ENCODE peak calls at places on chromosomes 6 and 20, in seven cellular contexts. One of them, this sample, is unnamed.

GRCh38 chr6:32906539-32906938 is 34.3 kb downstream of the HLA-DMB start:
- DNase-seq in activated T-cell treated with anti-CD3 and anti-CD28 coated beads, Interleukin-2, amount 50 U/mL, for 72 hours: no peak
- DNase-seq in iPS-NIHi11: no peak
- DNase-seq in GM12892: no peak
- DNase-seq in stomach: no peak
- DNase-seq in stimulated activated CD4-positive, alpha-beta T cell treated with anti-CD3 and anti-CD28 coated beads, Interleukin-4, amount 100 ng/mL, for 1 hour: no peak
- DNase-seq in CD4-positive, alpha-beta T cell: no peak
- DNase-seq in this sample: no peak

GRCh38 chr6:170174771-170175643 is 115.9 kb downstream of the DLL1 start:
- DNase-seq in activated T-cell treated with anti-CD3 and anti-CD28 coated beads, Interleukin-2, amount 50 U/mL, for 72 hours: no peak
- DNase-seq in iPS-NIHi11: peak
- DNase-seq in GM12892: no peak
- DNase-seq in stomach: no peak
- DNase-seq in stimulated activated CD4-positive, alpha-beta T cell treated with anti-CD3 and anti-CD28 coated beads, Interleukin-4, amount 100 ng/mL, for 1 hour: no peak
- DNase-seq in CD4-positive, alpha-beta T cell: no peak
- DNase-seq in this sample: no peak

GRCh38 chr20:19992996-19993908 is 23.9 kb upstream of the NAA20 start:
- DNase-seq in activated T-cell treated with anti-CD3 and anti-CD28 coated beads, Interleukin-2, amount 50 U/mL, for 72 hours: no peak
- DNase-seq in iPS-NIHi11: peak
- DNase-seq in GM12892: no peak
- DNase-seq in stomach: no peak
- DNase-seq in stimulated activated CD4-positive, alpha-beta T cell treated with anti-CD3 and anti-CD28 coated beads, Interleukin-4, amount 100 ng/mL, for 1 hour: no peak
- DNase-seq in CD4-positive, alpha-beta T cell: no peak
- DNase-seq in this sample: no peak

GRCh38 chr6:15317934-15318902 is 72.3 kb downstream of the JARID2 start:
- DNase-seq in activated T-cell treated with anti-CD3 and anti-CD28 coated beads, Interleukin-2, amount 50 U/mL, for 72 hours: peak
- DNase-seq in iPS-NIHi11: peak
- DNase-seq in GM12892: no peak
- DNase-seq in stomach: no peak
- DNase-seq in stimulated activated CD4-positive, alpha-beta T cell treated with anti-CD3 and anti-CD28 coated beads, Interleukin-4, amount 100 ng/mL, for 1 hour: no peak
- DNase-seq in CD4-positive, alpha-beta T cell: no peak
- DNase-seq in this sample: no peak

GRCh38 chr20:20466341-20466879 is 98.5 kb downstream of the INSM1 start:
- DNase-seq in activated T-cell treated with anti-CD3 and anti-CD28 coated beads, Interleukin-2, amount 50 U/mL, for 72 hours: peak
- DNase-seq in iPS-NIHi11: no peak
- DNase-seq in GM12892: no peak
- DNase-seq in stomach: no peak
- DNase-seq in stimulated activated CD4-positive, alpha-beta T cell treated with anti-CD3 and anti-CD28 coated beads, Interleukin-4, amount 100 ng/mL, for 1 hour: no peak
- DNase-seq in CD4-positive, alpha-beta T cell: no peak
- DNase-seq in this sample: no peak

GRCh38 chr6:66496659-66497058 is 789.6 kb upstream of the EYS start:
- DNase-seq in activated T-cell treated with anti-CD3 and anti-CD28 coated beads, Interleukin-2, amount 50 U/mL, for 72 hours: no peak
- DNase-seq in iPS-NIHi11: peak
- DNase-seq in GM12892: no peak
- DNase-seq in stomach: no peak
- DNase-seq in stimulated activated CD4-positive, alpha-beta T cell treated with anti-CD3 and anti-CD28 coated beads, Interleukin-4, amount 100 ng/mL, for 1 hour: no peak
- DNase-seq in CD4-positive, alpha-beta T cell: no peak
- DNase-seq in this sample: no peak

GRCh38 chr6:87155920-87156600 is 695 bp downstream of the ZNF292 start:
- DNase-seq in activated T-cell treated with anti-CD3 and anti-CD28 coated beads, Interleukin-2, amount 50 U/mL, for 72 hours: peak
- DNase-seq in iPS-NIHi11: peak
- DNase-seq in GM12892: no peak
- DNase-seq in stomach: peak
- DNase-seq in stimulated activated CD4-positive, alpha-beta T cell treated with anti-CD3 and anti-CD28 coated beads, Interleukin-4, amount 100 ng/mL, for 1 hour: peak
- DNase-seq in CD4-positive, alpha-beta T cell: peak
- DNase-seq in this sample: no peak

GRCh38 chr20:4038047-4038459 is 22.7 kb upstream of the RNF24 start:
- DNase-seq in activated T-cell treated with anti-CD3 and anti-CD28 coated beads, Interleukin-2, amount 50 U/mL, for 72 hours: peak
- DNase-seq in iPS-NIHi11: peak
- DNase-seq in GM12892: peak
- DNase-seq in stomach: peak
- DNase-seq in stimulated activated CD4-positive, alpha-beta T cell treated with anti-CD3 and anti-CD28 coated beads, Interleukin-4, amount 100 ng/mL, for 1 hour: peak
- DNase-seq in CD4-positive, alpha-beta T cell: peak
- DNase-seq in this sample: no peak

GRCh38 chr20:36098364-36098763 is 56.2 kb upstream of the EPB41L1 start:
- DNase-seq in activated T-cell treated with anti-CD3 and anti-CD28 coated beads, Interleukin-2, amount 50 U/mL, for 72 hours: no peak
- DNase-seq in iPS-NIHi11: no peak
- DNase-seq in GM12892: no peak
- DNase-seq in stomach: peak
- DNase-seq in stimulated activated CD4-positive, alpha-beta T cell treated with anti-CD3 and anti-CD28 coated beads, Interleukin-4, amount 100 ng/mL, for 1 hour: no peak
- DNase-seq in CD4-positive, alpha-beta T cell: no peak
- DNase-seq in this sample: no peak

GRCh38 chr6:85111481-85112001 is 338.3 kb upstream of the NT5E start:
- DNase-seq in activated T-cell treated with anti-CD3 and anti-CD28 coated beads, Interleukin-2, amount 50 U/mL, for 72 hours: no peak
- DNase-seq in iPS-NIHi11: no peak
- DNase-seq in GM12892: no peak
- DNase-seq in stomach: no peak
- DNase-seq in stimulated activated CD4-positive, alpha-beta T cell treated with anti-CD3 and anti-CD28 coated beads, Interleukin-4, amount 100 ng/mL, for 1 hour: no peak
- DNase-seq in CD4-positive, alpha-beta T cell: no peak
- DNase-seq in this sample: no peak

GRCh38 chr6:52155791-52156576 is 30.2 kb upstream of the IL17A start:
- DNase-seq in activated T-cell treated with anti-CD3 and anti-CD28 coated beads, Interleukin-2, amount 50 U/mL, for 72 hours: no peak
- DNase-seq in iPS-NIHi11: no peak
- DNase-seq in GM12892: no peak
- DNase-seq in stomach: no peak
- DNase-seq in stimulated activated CD4-positive, alpha-beta T cell treated with anti-CD3 and anti-CD28 coated beads, Interleukin-4, amount 100 ng/mL, for 1 hour: no peak
- DNase-seq in CD4-positive, alpha-beta T cell: no peak
- DNase-seq in this sample: peak

GRCh38 chr6:155084431-155085123 is 89.5 kb downstream of the TIAM2 start:
- DNase-seq in activated T-cell treated with anti-CD3 and anti-CD28 coated beads, Interleukin-2, amount 50 U/mL, for 72 hours: no peak
- DNase-seq in iPS-NIHi11: no peak
- DNase-seq in GM12892: no peak
- DNase-seq in stomach: no peak
- DNase-seq in stimulated activated CD4-positive, alpha-beta T cell treated with anti-CD3 and anti-CD28 coated beads, Interleukin-4, amount 100 ng/mL, for 1 hour: no peak
- DNase-seq in CD4-positive, alpha-beta T cell: no peak
- DNase-seq in this sample: no peak

GRCh38 chr20:18166939-18167338 is 29.3 kb downstream of the KAT14 start:
- DNase-seq in activated T-cell treated with anti-CD3 and anti-CD28 coated beads, Interleukin-2, amount 50 U/mL, for 72 hours: no peak
- DNase-seq in iPS-NIHi11: no peak
- DNase-seq in GM12892: no peak
- DNase-seq in stomach: no peak
- DNase-seq in stimulated activated CD4-positive, alpha-beta T cell treated with anti-CD3 and anti-CD28 coated beads, Interleukin-4, amount 100 ng/mL, for 1 hour: no peak
- DNase-seq in CD4-positive, alpha-beta T cell: no peak
- DNase-seq in this sample: no peak

GRCh38 chr6:158698876-158699440 is 49.1 kb downstream of the SYTL3 start:
- DNase-seq in activated T-cell treated with anti-CD3 and anti-CD28 coated beads, Interleukin-2, amount 50 U/mL, for 72 hours: peak
- DNase-seq in iPS-NIHi11: no peak
- DNase-seq in GM12892: no peak
- DNase-seq in stomach: no peak
- DNase-seq in stimulated activated CD4-positive, alpha-beta T cell treated with anti-CD3 and anti-CD28 coated beads, Interleukin-4, amount 100 ng/mL, for 1 hour: no peak
- DNase-seq in CD4-positive, alpha-beta T cell: no peak
- DNase-seq in this sample: no peak

GRCh38 chr6:33621396-33622388 is 570 bp downstream of the ITPR3 start:
- DNase-seq in activated T-cell treated with anti-CD3 and anti-CD28 coated beads, Interleukin-2, amount 50 U/mL, for 72 hours: peak
- DNase-seq in iPS-NIHi11: peak
- DNase-seq in GM12892: peak
- DNase-seq in stomach: peak
- DNase-seq in stimulated activated CD4-positive, alpha-beta T cell treated with anti-CD3 and anti-CD28 coated beads, Interleukin-4, amount 100 ng/mL, for 1 hour: peak
- DNase-seq in CD4-positive, alpha-beta T cell: peak
- DNase-seq in this sample: no peak

GRCh38 chr6:73722318-73723060 is 26.5 kb downstream of the CD109 start:
- DNase-seq in activated T-cell treated with anti-CD3 and anti-CD28 coated beads, Interleukin-2, amount 50 U/mL, for 72 hours: peak
- DNase-seq in iPS-NIHi11: no peak
- DNase-seq in GM12892: no peak
- DNase-seq in stomach: no peak
- DNase-seq in stimulated activated CD4-positive, alpha-beta T cell treated with anti-CD3 and anti-CD28 coated beads, Interleukin-4, amount 100 ng/mL, for 1 hour: no peak
- DNase-seq in CD4-positive, alpha-beta T cell: no peak
- DNase-seq in this sample: no peak

GRCh38 chr6:158609455-158610155 is 34.9 kb downstream of the DYNLT1 start:
- DNase-seq in activated T-cell treated with anti-CD3 and anti-CD28 coated beads, Interleukin-2, amount 50 U/mL, for 72 hours: no peak
- DNase-seq in iPS-NIHi11: no peak
- DNase-seq in GM12892: no peak
- DNase-seq in stomach: no peak
- DNase-seq in stimulated activated CD4-positive, alpha-beta T cell treated with anti-CD3 and anti-CD28 coated beads, Interleukin-4, amount 100 ng/mL, for 1 hour: no peak
- DNase-seq in CD4-positive, alpha-beta T cell: no peak
- DNase-seq in this sample: no peak

GRCh38 chr20:51116765-51117686 is 94.1 kb upstream of the KCNG1 start:
- DNase-seq in activated T-cell treated with anti-CD3 and anti-CD28 coated beads, Interleukin-2, amount 50 U/mL, for 72 hours: no peak
- DNase-seq in iPS-NIHi11: no peak
- DNase-seq in GM12892: no peak
- DNase-seq in stomach: no peak
- DNase-seq in stimulated activated CD4-positive, alpha-beta T cell treated with anti-CD3 and anti-CD28 coated beads, Interleukin-4, amount 100 ng/mL, for 1 hour: no peak
- DNase-seq in CD4-positive, alpha-beta T cell: no peak
- DNase-seq in this sample: no peak

GRCh38 chr6:3848380-3848779 is 793 bp upstream of the FAM50B start:
- DNase-seq in activated T-cell treated with anti-CD3 and anti-CD28 coated beads, Interleukin-2, amount 50 U/mL, for 72 hours: no peak
- DNase-seq in iPS-NIHi11: no peak
- DNase-seq in GM12892: no peak
- DNase-seq in stomach: no peak
- DNase-seq in stimulated activated CD4-positive, alpha-beta T cell treated with anti-CD3 and anti-CD28 coated beads, Interleukin-4, amount 100 ng/mL, for 1 hour: no peak
- DNase-seq in CD4-positive, alpha-beta T cell: no peak
- DNase-seq in this sample: no peak

GRCh38 chr6:63249875-63250482 is 38.7 kb downstream of the FKBP1C start:
- DNase-seq in activated T-cell treated with anti-CD3 and anti-CD28 coated beads, Interleukin-2, amount 50 U/mL, for 72 hours: no peak
- DNase-seq in iPS-NIHi11: no peak
- DNase-seq in GM12892: no peak
- DNase-seq in stomach: no peak
- DNase-seq in stimulated activated CD4-positive, alpha-beta T cell treated with anti-CD3 and anti-CD28 coated beads, Interleukin-4, amount 100 ng/mL, for 1 hour: no peak
- DNase-seq in CD4-positive, alpha-beta T cell: no peak
- DNase-seq in this sample: no peak

GRCh38 chr6:143400258-143401059 is 50.0 kb downstream of the ADAT2 start:
- DNase-seq in activated T-cell treated with anti-CD3 and anti-CD28 coated beads, Interleukin-2, amount 50 U/mL, for 72 hours: no peak
- DNase-seq in iPS-NIHi11: no peak
- DNase-seq in GM12892: no peak
- DNase-seq in stomach: peak
- DNase-seq in stimulated activated CD4-positive, alpha-beta T cell treated with anti-CD3 and anti-CD28 coated beads, Interleukin-4, amount 100 ng/mL, for 1 hour: no peak
- DNase-seq in CD4-positive, alpha-beta T cell: no peak
- DNase-seq in this sample: no peak

GRCh38 chr6:41190791-41191190 is 10.2 kb downstream of the TREML2 start:
- DNase-seq in activated T-cell treated with anti-CD3 and anti-CD28 coated beads, Interleukin-2, amount 50 U/mL, for 72 hours: no peak
- DNase-seq in iPS-NIHi11: no peak
- DNase-seq in GM12892: no peak
- DNase-seq in stomach: no peak
- DNase-seq in stimulated activated CD4-positive, alpha-beta T cell treated with anti-CD3 and anti-CD28 coated beads, Interleukin-4, amount 100 ng/mL, for 1 hour: no peak
- DNase-seq in CD4-positive, alpha-beta T cell: no peak
- DNase-seq in this sample: no peak

GRCh38 chr6:150697515-150697914 is 97.8 kb downstream of the PLEKHG1 start:
- DNase-seq in activated T-cell treated with anti-CD3 and anti-CD28 coated beads, Interleukin-2, amount 50 U/mL, for 72 hours: no peak
- DNase-seq in iPS-NIHi11: no peak
- DNase-seq in GM12892: no peak
- DNase-seq in stomach: no peak
- DNase-seq in stimulated activated CD4-positive, alpha-beta T cell treated with anti-CD3 and anti-CD28 coated beads, Interleukin-4, amount 100 ng/mL, for 1 hour: no peak
- DNase-seq in CD4-positive, alpha-beta T cell: no peak
- DNase-seq in this sample: no peak

GRCh38 chr6:25960689-25961088 is 1.9 kb upstream of the TRIM38 start:
- DNase-seq in activated T-cell treated with anti-CD3 and anti-CD28 coated beads, Interleukin-2, amount 50 U/mL, for 72 hours: peak
- DNase-seq in iPS-NIHi11: no peak
- DNase-seq in GM12892: no peak
- DNase-seq in stomach: no peak
- DNase-seq in stimulated activated CD4-positive, alpha-beta T cell treated with anti-CD3 and anti-CD28 coated beads, Interleukin-4, amount 100 ng/mL, for 1 hour: peak
- DNase-seq in CD4-positive, alpha-beta T cell: no peak
- DNase-seq in this sample: no peak

GRCh38 chr6:96939019-96939805 is 14.7 kb downstream of the KLHL32 start:
- DNase-seq in activated T-cell treated with anti-CD3 and anti-CD28 coated beads, Interleukin-2, amount 50 U/mL, for 72 hours: peak
- DNase-seq in iPS-NIHi11: no peak
- DNase-seq in GM12892: no peak
- DNase-seq in stomach: no peak
- DNase-seq in stimulated activated CD4-positive, alpha-beta T cell treated with anti-CD3 and anti-CD28 coated beads, Interleukin-4, amount 100 ng/mL, for 1 hour: no peak
- DNase-seq in CD4-positive, alpha-beta T cell: no peak
- DNase-seq in this sample: no peak

GRCh38 chr6:25411316-25411961 is 132.3 kb downstream of the CARMIL1 start:
- DNase-seq in activated T-cell treated with anti-CD3 and anti-CD28 coated beads, Interleukin-2, amount 50 U/mL, for 72 hours: no peak
- DNase-seq in iPS-NIHi11: no peak
- DNase-seq in GM12892: no peak
- DNase-seq in stomach: no peak
- DNase-seq in stimulated activated CD4-positive, alpha-beta T cell treated with anti-CD3 and anti-CD28 coated beads, Interleukin-4, amount 100 ng/mL, for 1 hour: no peak
- DNase-seq in CD4-positive, alpha-beta T cell: no peak
- DNase-seq in this sample: no peak

GRCh38 chr20:33489495-33490022 is 337 bp upstream of the CBFA2T2 start:
- DNase-seq in activated T-cell treated with anti-CD3 and anti-CD28 coated beads, Interleukin-2, amount 50 U/mL, for 72 hours: peak
- DNase-seq in iPS-NIHi11: peak
- DNase-seq in GM12892: peak
- DNase-seq in stomach: peak
- DNase-seq in stimulated activated CD4-positive, alpha-beta T cell treated with anti-CD3 and anti-CD28 coated beads, Interleukin-4, amount 100 ng/mL, for 1 hour: peak
- DNase-seq in CD4-positive, alpha-beta T cell: peak
- DNase-seq in this sample: peak

GRCh38 chr6:3620389-3620788 is 131.1 kb downstream of the PXDC1 start:
- DNase-seq in activated T-cell treated with anti-CD3 and anti-CD28 coated beads, Interleukin-2, amount 50 U/mL, for 72 hours: no peak
- DNase-seq in iPS-NIHi11: no peak
- DNase-seq in GM12892: no peak
- DNase-seq in stomach: no peak
- DNase-seq in stimulated activated CD4-positive, alpha-beta T cell treated with anti-CD3 and anti-CD28 coated beads, Interleukin-4, amount 100 ng/mL, for 1 hour: no peak
- DNase-seq in CD4-positive, alpha-beta T cell: no peak
- DNase-seq in this sample: no peak

GRCh38 chr6:97394160-97394748 is 111.2 kb upstream of the MMS22L start:
- DNase-seq in activated T-cell treated with anti-CD3 and anti-CD28 coated beads, Interleukin-2, amount 50 U/mL, for 72 hours: peak
- DNase-seq in iPS-NIHi11: peak
- DNase-seq in GM12892: no peak
- DNase-seq in stomach: peak
- DNase-seq in stimulated activated CD4-positive, alpha-beta T cell treated with anti-CD3 and anti-CD28 coated beads, Interleukin-4, amount 100 ng/mL, for 1 hour: peak
- DNase-seq in CD4-positive, alpha-beta T cell: no peak
- DNase-seq in this sample: no peak

GRCh38 chr6:149907317-149907716 is 9.4 kb upstream of the RAET1E start:
- DNase-seq in activated T-cell treated with anti-CD3 and anti-CD28 coated beads, Interleukin-2, amount 50 U/mL, for 72 hours: no peak
- DNase-seq in iPS-NIHi11: no peak
- DNase-seq in GM12892: no peak
- DNase-seq in stomach: no peak
- DNase-seq in stimulated activated CD4-positive, alpha-beta T cell treated with anti-CD3 and anti-CD28 coated beads, Interleukin-4, amount 100 ng/mL, for 1 hour: no peak
- DNase-seq in CD4-positive, alpha-beta T cell: no peak
- DNase-seq in this sample: no peak

GRCh38 chr6:34558172-34558714 is 2.1 kb upstream of the SPDEF start:
- DNase-seq in activated T-cell treated with anti-CD3 and anti-CD28 coated beads, Interleukin-2, amount 50 U/mL, for 72 hours: no peak
- DNase-seq in iPS-NIHi11: no peak
- DNase-seq in GM12892: no peak
- DNase-seq in stomach: no peak
- DNase-seq in stimulated activated CD4-positive, alpha-beta T cell treated with anti-CD3 and anti-CD28 coated beads, Interleukin-4, amount 100 ng/mL, for 1 hour: no peak
- DNase-seq in CD4-positive, alpha-beta T cell: no peak
- DNase-seq in this sample: no peak

GRCh38 chr20:19233025-19233794 is 20.8 kb downstream of the SLC24A3 start:
- DNase-seq in activated T-cell treated with anti-CD3 and anti-CD28 coated beads, Interleukin-2, amount 50 U/mL, for 72 hours: no peak
- DNase-seq in iPS-NIHi11: no peak
- DNase-seq in GM12892: no peak
- DNase-seq in stomach: no peak
- DNase-seq in stimulated activated CD4-positive, alpha-beta T cell treated with anti-CD3 and anti-CD28 coated beads, Interleukin-4, amount 100 ng/mL, for 1 hour: no peak
- DNase-seq in CD4-positive, alpha-beta T cell: no peak
- DNase-seq in this sample: no peak

GRCh38 chr20:54062812-54063280 is 7.5 kb downstream of the BCAS1 start:
- DNase-seq in activated T-cell treated with anti-CD3 and anti-CD28 coated beads, Interleukin-2, amount 50 U/mL, for 72 hours: no peak
- DNase-seq in iPS-NIHi11: peak
- DNase-seq in GM12892: no peak
- DNase-seq in stomach: no peak
- DNase-seq in stimulated activated CD4-positive, alpha-beta T cell treated with anti-CD3 and anti-CD28 coated beads, Interleukin-4, amount 100 ng/mL, for 1 hour: no peak
- DNase-seq in CD4-positive, alpha-beta T cell: no peak
- DNase-seq in this sample: no peak